ENCODE peak calls at places on chromosomes 4 and X, in five cellular contexts. F, Q, J, R and H are unnamed samples.

GRCh38 chr4:123233409-123233808 is 163.2 kb upstream of the SPRY1 start:
- DNase-seq in F (peak; percentile 34), Q (no peak), R (no peak), J (no peak), H (no peak)

GRCh38 chrX:55593756-55594257 is 29.4 kb upstream of the FOXR2 start:
- DNase-seq in R (no peak), F (no peak), Q (no peak), J (no peak), H (no peak)

GRCh38 chr4:8688041-8688907 is 95.7 kb downstream of the CPZ start:
- DNase-seq in J (no peak), Q (peak; percentile 59), F (peak; percentile 12), R (peak; percentile 48), H (peak; percentile 24)

GRCh38 chr4:122764808-122765189 is 32.3 kb downstream of the BBS12 start:
- DNase-seq in Q (no peak), J (no peak), F (peak; percentile 92), R (no peak), H (no peak)

GRCh38 chr4:121062466-121062975 is 9.8 kb downstream of the NDNF start:
- DNase-seq in J (no peak), F (no peak), Q (no peak), R (no peak), H (no peak)

GRCh38 chr4:44760142-44760898 is 34.0 kb upstream of the GNPDA2 start:
- DNase-seq in Q (no peak), J (no peak), F (peak; percentile 61), R (no peak), H (no peak)

GRCh38 chr4:168587326-168588125 is 90.7 kb downstream of the PALLD start:
- DNase-seq in R (peak; percentile 67), F (peak; percentile 83), Q (no peak), J (no peak), H (no peak)

GRCh38 chr4:183532823-183533222 is 28.0 kb downstream of the ING2 start:
- DNase-seq in J (no peak), F (peak; percentile 31), R (no peak), Q (no peak), H (no peak)

GRCh38 chrX:126929071-126929470 is 109.5 kb downstream of the PRR32 start:
- DNase-seq in Q (no peak), R (no peak), F (no peak), J (no peak), H (no peak)

GRCh38 chrX:37905436-37906147 is 58.2 kb upstream of the DYNLT3 start:
- DNase-seq in J (no peak), R (no peak), Q (peak; percentile 23), F (peak; percentile 8), H (no peak)

GRCh38 chr4:172096771-172097170 is 283.6 kb downstream of the GALNTL6 start:
- DNase-seq in Q (no peak), J (no peak), R (no peak), F (peak; percentile 11), H (no peak)

GRCh38 chrX:48511561-48511960 is 2.8 kb downstream of the PORCN start:
- DNase-seq in R (no peak), J (no peak), F (peak; percentile 26), Q (peak; percentile 39), H (no peak)

GRCh38 chr4:150248181-150248580 is 169.9 kb downstream of the DCLK2 start:
- DNase-seq in Q (no peak), F (no peak), R (no peak), J (no peak), H (no peak)

GRCh38 chrX:46125139-46125538 is 420.1 kb downstream of the ZNF674 start:
- DNase-seq in Q (no peak), J (no peak), R (no peak), F (peak; percentile 2), H (no peak)

GRCh38 chr4:80313627-80314026 is 21.9 kb upstream of the CFAP299 start:
- DNase-seq in J (no peak), Q (no peak), R (no peak), F (no peak), H (no peak)

GRCh38 chr4:2363951-2364653 is 54.3 kb downstream of the ZFYVE28 start:
- DNase-seq in F (no peak), R (peak; percentile 56), J (no peak), Q (no peak), H (no peak)

GRCh38 chr4:75696036-75696435 is 22.8 kb upstream of the G3BP2 start:
- DNase-seq in Q (no peak), F (no peak), R (no peak), J (no peak), H (peak; percentile 70)

GRCh38 chr4:109251396-109251795 is 51.1 kb downstream of the COL25A1 start:
- DNase-seq in F (no peak), J (no peak), Q (no peak), R (no peak), H (no peak)

GRCh38 chr4:174217273-174218126 is 66.0 kb downstream of the FBXO8 start:
- DNase-seq in Q (no peak), J (no peak), R (no peak), F (peak; percentile 60), H (no peak)

GRCh38 chrX:19085975-19086772 is 36.1 kb downstream of the ADGRG2 start:
- DNase-seq in R (no peak), Q (no peak), J (no peak), F (no peak), H (no peak)

DNA sequence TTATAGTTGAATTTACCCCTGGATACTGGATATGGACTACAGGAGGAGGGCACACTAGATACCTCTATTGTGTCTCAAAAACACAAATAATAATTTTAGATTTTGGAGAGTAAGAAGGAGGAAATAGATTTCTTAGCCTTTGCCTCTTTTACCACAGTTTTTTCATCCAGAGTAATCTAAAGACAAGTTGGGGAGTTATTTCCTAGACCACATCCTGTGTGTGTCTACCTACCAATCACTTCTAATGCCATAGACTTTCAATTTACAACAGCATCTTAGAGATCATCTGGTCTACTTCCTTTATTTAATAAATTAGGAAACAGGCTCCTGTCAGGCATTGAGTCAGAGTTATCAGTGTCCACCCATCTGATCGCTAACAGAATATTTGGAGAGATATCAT is 191.5 kb downstream of the EDA start:
- DNase-seq in Q (no peak), F (no peak), R (no peak), J (no peak), H (no peak)
- TF ChIP-seq CTCF in Q (no peak), F (no peak), R (no peak), J (no peak), H (no peak)

DNA sequence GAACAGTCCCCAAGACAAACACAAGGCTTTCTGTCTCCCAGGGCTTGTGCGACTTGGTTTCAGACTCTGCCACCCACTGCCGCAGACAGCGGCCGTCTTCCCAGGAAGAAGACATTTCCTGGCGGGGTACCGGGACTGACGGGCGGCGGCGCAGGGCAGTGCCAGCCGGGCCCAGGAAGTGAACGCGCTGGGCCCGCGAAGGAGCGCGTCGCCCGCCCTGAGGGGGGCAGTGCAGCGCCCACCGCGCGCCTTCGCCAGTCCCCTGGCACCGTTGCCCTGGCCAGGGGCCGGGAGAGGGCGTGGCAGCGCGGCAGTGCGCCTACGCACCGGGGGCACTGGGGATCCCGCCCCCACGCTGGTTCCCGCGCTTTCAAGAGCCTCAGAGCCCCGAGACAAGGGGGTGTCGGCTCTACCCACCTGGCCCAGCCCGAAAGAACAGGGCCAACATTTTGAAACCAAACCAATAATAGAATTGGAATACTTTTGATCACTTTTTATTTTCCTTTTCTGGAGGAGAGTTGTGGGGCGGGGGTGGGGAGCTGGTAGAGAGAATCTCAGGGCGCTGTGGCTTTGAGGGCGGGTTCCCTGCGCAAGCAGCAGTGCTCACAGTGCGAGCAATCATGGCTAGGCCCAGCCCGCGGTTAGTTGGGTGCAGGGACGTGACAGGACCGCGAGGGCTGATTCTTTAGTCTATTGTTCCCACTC is 23.6 kb upstream of the APLN start:
- DNase-seq in F (no peak), J (peak; percentile 35), R (peak; percentile 71), Q (peak; percentile 67), H (peak; percentile 35)
- TF ChIP-seq CTCF in F (no peak), J (peak; percentile 5), R (no peak), Q (no peak), H (peak; percentile 22)

GRCh38 chrX:21975827-21976226 is 35.3 kb downstream of the SMS start:
- DNase-seq in J (no peak), F (peak; percentile 80), Q (no peak), R (no peak), H (no peak)
- TF ChIP-seq CTCF in J (no peak), F (peak; percentile 46), Q (no peak), R (peak; percentile 28), H (no peak)

GRCh38 chr4:24477919-24478318 is 106.4 kb downstream of the DHX15 start:
- DNase-seq in Q (peak; percentile 29), R (peak; percentile 80), F (peak; percentile 90), J (no peak), H (no peak)
- TF ChIP-seq CTCF in Q (no peak), R (no peak), F (no peak), J (no peak), H (no peak)

GRCh38 chrX:69090022-69090421 is 75.2 kb downstream of the PJA1 start:
- DNase-seq in R (no peak), J (no peak), F (no peak), Q (no peak), H (no peak)

GRCh38 chrX:69096963-69097362 is 68.3 kb downstream of the PJA1 start:
- DNase-seq in J (no peak), R (no peak), F (no peak), Q (no peak), H (no peak)

GRCh38 chrX:69095260-69095659 is 70.0 kb downstream of the PJA1 start:
- DNase-seq in F (no peak), R (no peak), J (no peak), Q (no peak), H (no peak)

GRCh38 chrX:69097451-69098236 is 67.6 kb downstream of the PJA1 start:
- DNase-seq in J (no peak), F (no peak), Q (no peak), R (no peak), H (no peak)

GRCh38 chrX:69093960-69094935 is 71.0 kb downstream of the PJA1 start:
- DNase-seq in R (peak; percentile 74), F (peak; percentile 70), Q (no peak), J (no peak), H (peak; percentile 34)
- TF ChIP-seq CTCF in R (peak; percentile 49), F (peak; percentile 56), Q (peak; percentile 15), J (peak; percentile 16), H (peak; percentile 50)

GRCh38 chr4:137420901-137421384 is 111.4 kb downstream of the PCDH18 start:
- DNase-seq in R (no peak), J (no peak), Q (no peak), F (no peak), H (no peak)
- TF ChIP-seq CTCF in R (no peak), J (no peak), Q (no peak), F (no peak), H (no peak)